ENCODE peak calls at places on chromosome 11, in eight cellular contexts. J is left ventricle myocardium inferior, Q is adrenal gland, H is AG04450, C is cardiac fibroblast, M is fibroblast of mammary gland, F is astrocyte of the cerebellum, B is Panc1. W is an unnamed sample.

GRCh38 chr11:49208006-49208721 is at the start of gene FOLH1:
- DNase-seq in J (peak), Q (peak), H (no peak), C (peak), M (peak), F (no peak), B (no peak), W (peak)

GRCh38 chr11:93329936-93330445 is 551 bp upstream of the DEUP1 start:
- DNase-seq in J (no peak), Q (no peak), H (no peak), C (peak), M (peak), F (no peak), B (no peak), W (peak)

GRCh38 chr11:36718481-36718880 is 120.4 kb upstream of the RAG2 start:
- DNase-seq in J (no peak), Q (no peak), H (no peak), C (no peak), M (no peak), F (no peak), B (no peak), W (no peak)

GRCh38 chr11:21472256-21472655 is 720.6 kb upstream of the ANO5 start:
- DNase-seq in J (no peak), Q (no peak), H (no peak), C (peak), M (no peak), F (no peak), B (no peak), W (peak)

GRCh38 chr11:68431984-68432600 is 28.5 kb upstream of the PPP6R3 start:
- DNase-seq in J (no peak), Q (no peak), H (no peak), C (no peak), M (no peak), F (no peak), B (no peak), W (no peak)

GRCh38 chr11:61836193-61836592 is 8.1 kb downstream of the FADS2 start:
- DNase-seq in J (no peak), Q (no peak), H (no peak), C (no peak), M (no peak), F (no peak), B (no peak), W (no peak)

GRCh38 chr11:76667271-76667818 is 3.2 kb downstream of the LRRC32 start:
- DNase-seq in J (no peak), Q (no peak), H (no peak), C (no peak), M (no peak), F (no peak), B (no peak), W (no peak)

GRCh38 chr11:128938156-128938885 is 4.3 kb downstream of the TP53AIP1 start:
- DNase-seq in J (no peak), Q (no peak), H (no peak), C (no peak), M (no peak), F (no peak), B (no peak), W (no peak)

GRCh38 chr11:128179049-128179448 is 408.3 kb downstream of the ETS1 start:
- DNase-seq in J (no peak), Q (no peak), H (no peak), C (no peak), M (peak), F (no peak), B (no peak), W (no peak)

GRCh38 chr11:67375320-67376021 is 2.1 kb upstream of the CLCF1 start:
- DNase-seq in J (no peak), Q (no peak), H (no peak), C (no peak), M (no peak), F (no peak), B (no peak), W (no peak)

GRCh38 chr11:76201056-76201455 is 5.2 kb downstream of the WNT11 start:
- DNase-seq in J (no peak), Q (no peak), H (no peak), C (no peak), M (no peak), F (no peak), B (no peak), W (no peak)

GRCh38 chr11:67400251-67400941 is 1.3 kb downstream of the PPP1CA start:
- DNase-seq in J (no peak), Q (no peak), H (no peak), C (no peak), M (peak), F (no peak), B (no peak), W (no peak)

GRCh38 chr11:19242184-19242932 is 1.6 kb upstream of the E2F8 start:
- DNase-seq in J (no peak), Q (no peak), H (no peak), C (no peak), M (no peak), F (no peak), B (no peak), W (no peak)

GRCh38 chr11:57777969-57778317 is 16.3 kb downstream of the CTNND1 start:
- DNase-seq in J (no peak), Q (no peak), H (no peak), C (peak), M (no peak), F (no peak), B (no peak), W (peak)

GRCh38 chr11:115784796-115785521 is 280.7 kb upstream of the CADM1 start:
- DNase-seq in J (peak), Q (peak), H (no peak), C (no peak), M (no peak), F (no peak), B (no peak), W (peak)

GRCh38 chr11:96256213-96256580 is 86.8 kb downstream of the MAML2 start:
- DNase-seq in J (no peak), Q (no peak), H (no peak), C (no peak), M (no peak), F (no peak), B (no peak), W (no peak)

GRCh38 chr11:2581151-2581930 is 118.5 kb downstream of the KCNQ1OT1 start:
- DNase-seq in J (peak), Q (peak), H (no peak), C (no peak), M (no peak), F (no peak), B (no peak), W (no peak)

DNA sequence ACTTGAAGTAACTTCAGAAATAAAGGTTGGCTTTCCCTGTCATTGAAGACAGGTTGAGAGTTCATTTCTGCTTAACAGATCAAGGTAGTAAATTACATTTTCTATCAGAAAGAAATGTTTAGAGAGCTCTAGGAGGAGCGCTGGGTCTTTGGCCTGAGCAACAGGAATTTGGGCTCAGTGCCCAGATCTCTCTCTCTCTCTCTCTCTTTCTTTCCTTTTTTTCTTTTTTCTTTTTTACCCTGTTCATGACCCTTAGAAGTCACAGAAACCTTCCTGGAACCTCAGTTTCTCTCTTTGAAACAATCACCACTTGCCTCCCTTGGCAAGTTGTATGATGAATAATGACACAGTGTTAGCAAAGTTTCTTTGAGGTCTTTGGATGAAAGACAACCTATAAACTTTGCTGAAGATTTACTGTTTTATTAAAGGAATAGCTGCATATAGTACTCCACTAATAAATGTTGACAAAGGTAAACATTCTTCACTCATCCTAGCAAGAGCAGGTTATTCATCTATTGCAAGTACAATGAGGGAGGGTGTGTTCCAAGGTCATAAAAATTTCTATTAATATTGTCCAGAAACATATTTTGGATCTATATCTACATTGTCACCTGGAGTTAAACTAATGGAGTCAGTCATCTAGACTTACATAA is 35.5 kb upstream of the RASSF10 start:
- DNase-seq in J (no peak), Q (no peak), H (no peak), C (no peak), M (no peak), F (no peak), B (no peak), W (no peak)
- TF ChIP-seq CTCF in J (no peak), Q (no peak), H (no peak), C (no peak), M (no peak), F (no peak), B (no peak), W (no peak)

GRCh38 chr11:3626250-3626960 is 15.4 kb downstream of the ART5 start:
- DNase-seq in J (peak), Q (peak), H (no peak), C (no peak), M (no peak), F (no peak), B (no peak), W (no peak)
- H3K4me3 ChIP-seq in J (peak), Q (peak), H (no peak), C (no peak), M (no peak), F (no peak), B (no peak), W (no peak)

GRCh38 chr11:33682446-33682845 is 18.2 kb downstream of the C11orf91 start:
- DNase-seq in J (no peak), Q (no peak), H (no peak), C (peak), M (no peak), F (no peak), B (no peak), W (peak)
- TF ChIP-seq CTCF in J (peak), Q (no peak), H (peak), C (no peak), M (no peak), F (peak), B (no peak), W (peak)

DNA sequence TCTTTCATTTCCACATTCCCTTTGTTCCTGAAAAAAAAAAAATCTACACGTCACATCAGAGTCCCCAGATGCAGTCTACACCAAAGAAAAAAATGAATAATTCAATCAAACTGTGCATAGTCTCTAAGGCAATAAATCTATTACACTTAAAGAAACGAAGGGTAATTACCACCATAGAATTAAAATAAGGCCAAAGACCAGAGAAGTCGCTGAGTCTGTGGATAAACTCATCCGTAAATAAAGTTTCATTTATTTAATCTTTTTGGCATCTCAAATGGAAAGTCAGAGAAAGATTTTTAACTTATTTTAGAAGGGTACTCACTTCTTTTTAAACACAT is 126.2 kb upstream of the C11orf58 start:
- DNase-seq in J (no peak), Q (no peak), H (no peak), C (no peak), M (no peak), F (no peak), B (no peak), W (no peak)
- H3K4me3 ChIP-seq in J (peak), Q (no peak), H (no peak), C (no peak), M (no peak), F (no peak), B (no peak), W (no peak)

W was measured in bronchial epithelial cell.